ENCODE peak calls at places on chromosomes 2 and 18, in seven cellular contexts. One of them, this sample, is unnamed.

GRCh38 chr2:180443896-180444295 is 436.8 kb upstream of the CWC22 start:
- DNase-seq in T-helper 9 cell: no peak
- DNase-seq in pancreas: no peak
- DNase-seq in stimulated activated CD4-positive, alpha-beta T cell treated with anti-CD3 and anti-CD28 coated beads, Interleukin-4, amount 100 ng/mL, for 48 hours: no peak
- DNase-seq in HL-60: peak; percentile 46
- DNase-seq in WTC11: no peak
- DNase-seq in NCI-H1092 treated with DMSO at 0.1 percent for 48 hours: no peak
- DNase-seq in this sample: no peak

GRCh38 chr2:144718376-144718775 is 198.5 kb upstream of the ZEB2 start:
- DNase-seq in NCI-H1092 treated with DMSO at 0.1 percent for 48 hours: no peak
- DNase-seq in WTC11: no peak
- DNase-seq in HL-60: no peak
- DNase-seq in pancreas: no peak
- DNase-seq in stimulated activated CD4-positive, alpha-beta T cell treated with anti-CD3 and anti-CD28 coated beads, Interleukin-4, amount 100 ng/mL, for 48 hours: no peak
- DNase-seq in T-helper 9 cell: no peak
- DNase-seq in this sample: no peak

GRCh38 chr2:199682001-199682400 is 169.0 kb downstream of the FTCDNL1 start:
- DNase-seq in HL-60: no peak
- DNase-seq in NCI-H1092 treated with DMSO at 0.1 percent for 48 hours: no peak
- DNase-seq in WTC11: no peak
- DNase-seq in T-helper 9 cell: no peak
- DNase-seq in pancreas: no peak
- DNase-seq in stimulated activated CD4-positive, alpha-beta T cell treated with anti-CD3 and anti-CD28 coated beads, Interleukin-4, amount 100 ng/mL, for 48 hours: no peak
- DNase-seq in this sample: no peak

GRCh38 chr2:150212722-150213171 is 274.7 kb downstream of the RND3 start:
- DNase-seq in T-helper 9 cell: no peak
- DNase-seq in HL-60: no peak
- DNase-seq in WTC11: no peak
- DNase-seq in pancreas: no peak
- DNase-seq in NCI-H1092 treated with DMSO at 0.1 percent for 48 hours: no peak
- DNase-seq in stimulated activated CD4-positive, alpha-beta T cell treated with anti-CD3 and anti-CD28 coated beads, Interleukin-4, amount 100 ng/mL, for 48 hours: no peak
- DNase-seq in this sample: no peak

GRCh38 chr2:144937899-144938298 is 418.0 kb upstream of the ZEB2 start:
- DNase-seq in HL-60: no peak
- DNase-seq in T-helper 9 cell: no peak
- DNase-seq in WTC11: no peak
- DNase-seq in NCI-H1092 treated with DMSO at 0.1 percent for 48 hours: no peak
- DNase-seq in stimulated activated CD4-positive, alpha-beta T cell treated with anti-CD3 and anti-CD28 coated beads, Interleukin-4, amount 100 ng/mL, for 48 hours: no peak
- DNase-seq in pancreas: no peak
- DNase-seq in this sample: no peak

GRCh38 chr2:218658671-218659257 is 659 bp downstream of the ZNF142 start:
- DNase-seq in HL-60: peak; percentile 33
- DNase-seq in NCI-H1092 treated with DMSO at 0.1 percent for 48 hours: peak; percentile 11
- DNase-seq in T-helper 9 cell: peak; percentile 11
- DNase-seq in WTC11: peak; percentile 71
- DNase-seq in stimulated activated CD4-positive, alpha-beta T cell treated with anti-CD3 and anti-CD28 coated beads, Interleukin-4, amount 100 ng/mL, for 48 hours: peak; percentile 37
- DNase-seq in pancreas: no peak
- DNase-seq in this sample: peak; percentile 63

GRCh38 chr18:69617888-69618287 is 217.2 kb downstream of the DOK6 start:
- DNase-seq in NCI-H1092 treated with DMSO at 0.1 percent for 48 hours: no peak
- DNase-seq in HL-60: no peak
- DNase-seq in WTC11: no peak
- DNase-seq in T-helper 9 cell: no peak
- DNase-seq in stimulated activated CD4-positive, alpha-beta T cell treated with anti-CD3 and anti-CD28 coated beads, Interleukin-4, amount 100 ng/mL, for 48 hours: no peak
- DNase-seq in pancreas: no peak
- DNase-seq in this sample: no peak

GRCh38 chr18:76450912-76451421 is 44.1 kb downstream of the ZNF516 start:
- DNase-seq in HL-60: no peak
- DNase-seq in WTC11: no peak
- DNase-seq in pancreas: no peak
- DNase-seq in NCI-H1092 treated with DMSO at 0.1 percent for 48 hours: peak; percentile 62
- DNase-seq in T-helper 9 cell: no peak
- DNase-seq in stimulated activated CD4-positive, alpha-beta T cell treated with anti-CD3 and anti-CD28 coated beads, Interleukin-4, amount 100 ng/mL, for 48 hours: peak; percentile 10
- DNase-seq in this sample: peak; percentile 91

GRCh38 chr2:233209117-233209977 is 42.1 kb upstream of the ATG16L1 start:
- DNase-seq in HL-60: no peak
- DNase-seq in WTC11: no peak
- DNase-seq in T-helper 9 cell: no peak
- DNase-seq in pancreas: no peak
- DNase-seq in NCI-H1092 treated with DMSO at 0.1 percent for 48 hours: no peak
- DNase-seq in stimulated activated CD4-positive, alpha-beta T cell treated with anti-CD3 and anti-CD28 coated beads, Interleukin-4, amount 100 ng/mL, for 48 hours: no peak
- DNase-seq in this sample: peak; percentile 46

GRCh38 chr2:230921806-230922595 is 3.0 kb downstream of the GPR55 start:
- DNase-seq in WTC11: peak; percentile 8
- DNase-seq in pancreas: no peak
- DNase-seq in NCI-H1092 treated with DMSO at 0.1 percent for 48 hours: no peak
- DNase-seq in HL-60: no peak
- DNase-seq in stimulated activated CD4-positive, alpha-beta T cell treated with anti-CD3 and anti-CD28 coated beads, Interleukin-4, amount 100 ng/mL, for 48 hours: no peak
- DNase-seq in T-helper 9 cell: no peak
- DNase-seq in this sample: no peak

GRCh38 chr2:85148190-85148589 is 15.0 kb downstream of the TCF7L1 start:
- DNase-seq in HL-60: no peak
- DNase-seq in stimulated activated CD4-positive, alpha-beta T cell treated with anti-CD3 and anti-CD28 coated beads, Interleukin-4, amount 100 ng/mL, for 48 hours: no peak
- DNase-seq in WTC11: no peak
- DNase-seq in pancreas: no peak
- DNase-seq in NCI-H1092 treated with DMSO at 0.1 percent for 48 hours: no peak
- DNase-seq in T-helper 9 cell: no peak
- DNase-seq in this sample: no peak

GRCh38 chr2:127671557-127672302 is 3.6 kb downstream of the LIMS2 start:
- DNase-seq in HL-60: no peak
- DNase-seq in WTC11: no peak
- DNase-seq in NCI-H1092 treated with DMSO at 0.1 percent for 48 hours: no peak
- DNase-seq in pancreas: no peak
- DNase-seq in T-helper 9 cell: no peak
- DNase-seq in stimulated activated CD4-positive, alpha-beta T cell treated with anti-CD3 and anti-CD28 coated beads, Interleukin-4, amount 100 ng/mL, for 48 hours: no peak
- DNase-seq in this sample: peak; percentile 8